ENCODE peak calls at places on chromosomes 1 and 21, in six cellular contexts. J is WERI-Rb-1, X is tibial nerve, G is body of pancreas, A is substantia nigra, B is transverse colon. L is an unnamed sample.

GRCh38 chr1:244361764-244362473 is 89.8 kb downstream of the ADSS2 start:
- DNase-seq in J (no peak), X (no peak), G (no peak), A (no peak), B (no peak), L (no peak)

GRCh38 chr1:54200519-54200997 is 591 bp downstream of the MRPL37 start:
- DNase-seq in J (no peak), X (no peak), G (no peak), A (no peak), B (no peak), L (no peak)

GRCh38 chr1:165896277-165896676 is 68.9 kb downstream of the UCK2 start:
- DNase-seq in J (peak), X (peak), G (no peak), A (no peak), B (no peak), L (no peak)

GRCh38 chr1:92817986-92818764 is 13.7 kb upstream of the RPL5 start:
- DNase-seq in J (peak), X (peak), G (no peak), A (no peak), B (no peak), L (no peak)

GRCh38 chr1:61370908-61371279 is 288.5 kb downstream of the NFIA start:
- DNase-seq in J (peak), X (no peak), G (no peak), A (no peak), B (no peak), L (no peak)

GRCh38 chr1:110916669-110917306 is 43.8 kb downstream of the CD53 start:
- DNase-seq in J (no peak), X (no peak), G (no peak), A (no peak), B (no peak), L (no peak)

GRCh38 chr1:101357444-101357986 is 120.7 kb downstream of the S1PR1 start:
- DNase-seq in J (peak), X (peak), G (peak), A (peak), B (peak), L (peak)

GRCh38 chr1:22868331-22868730 is 104.3 kb downstream of the LACTBL1 start:
- DNase-seq in J (no peak), X (no peak), G (no peak), A (no peak), B (no peak), L (no peak)

GRCh38 chr1:24351918-24352637 is 32.9 kb downstream of the GRHL3 start:
- DNase-seq in J (no peak), X (no peak), G (no peak), A (no peak), B (no peak), L (no peak)

GRCh38 chr1:232308616-232309015 is 321.3 kb downstream of the SIPA1L2 start:
- DNase-seq in J (no peak), X (no peak), G (no peak), A (no peak), B (no peak), L (no peak)

GRCh38 chr1:156602557-156602993 is 1.3 kb upstream of the GPATCH4 start:
- DNase-seq in J (no peak), X (no peak), G (no peak), A (no peak), B (no peak), L (no peak)

GRCh38 chr1:100606438-100606837 is 68.5 kb downstream of the GPR88 start:
- DNase-seq in J (peak), X (peak), G (peak), A (no peak), B (peak), L (no peak)

GRCh38 chr1:116405241-116406135 is 32.4 kb downstream of the ATP1A1 start:
- DNase-seq in J (no peak), X (no peak), G (no peak), A (no peak), B (no peak), L (no peak)

GRCh38 chr1:235566092-235566491 is 61.8 kb upstream of the B3GALNT2 start:
- DNase-seq in J (no peak), X (no peak), G (no peak), A (no peak), B (no peak), L (no peak)

GRCh38 chr21:45050361-45050785 is 24.0 kb upstream of the ADARB1 start:
- DNase-seq in J (no peak), X (no peak), G (no peak), A (no peak), B (no peak), L (no peak)

GRCh38 chr1:159916240-159917051 is 8.9 kb downstream of the TAGLN2 start:
- DNase-seq in J (no peak), X (no peak), G (peak), A (no peak), B (no peak), L (no peak)

GRCh38 chr1:17958704-17959103 is 148.9 kb upstream of the IGSF21 start:
- DNase-seq in J (no peak), X (no peak), G (no peak), A (no peak), B (no peak), L (no peak)

GRCh38 chr1:242651817-242652216 is 127.3 kb upstream of the PLD5 start:
- DNase-seq in J (peak), X (no peak), G (no peak), A (no peak), B (no peak), L (no peak)

GRCh38 chr1:117657031-117657430 is 51.2 kb downstream of the TENT5C start:
- DNase-seq in J (peak), X (no peak), G (no peak), A (no peak), B (no peak), L (no peak)

GRCh38 chr1:21295545-21295944 is 5.3 kb upstream of the ECE1 start:
- DNase-seq in J (no peak), X (no peak), G (no peak), A (no peak), B (no peak), L (no peak)

GRCh38 chr1:228367798-228368791 is 38.5 kb downstream of the TRIM11 start:
- DNase-seq in J (peak), X (no peak), G (peak), A (no peak), B (no peak), L (no peak)

GRCh38 chr1:21325231-21325718 is 35.0 kb upstream of the ECE1 start:
- DNase-seq in J (no peak), X (no peak), G (no peak), A (no peak), B (no peak), L (no peak)

GRCh38 chr21:46229923-46230260 is 1.3 kb upstream of the LSS start:
- DNase-seq in J (no peak), X (no peak), G (no peak), A (no peak), B (no peak), L (no peak)

GRCh38 chr1:236914375-236914774 is 89.9 kb downstream of the MT1HL1 start:
- DNase-seq in J (no peak), X (no peak), G (no peak), A (no peak), B (no peak), L (no peak)

GRCh38 chr1:28893403-28894102 is 20.8 kb upstream of the EPB41 start:
- DNase-seq in J (peak), X (no peak), G (no peak), A (no peak), B (no peak), L (no peak)

GRCh38 chr1:119453021-119453420 is 38.1 kb downstream of the HSD3B2 start:
- DNase-seq in J (no peak), X (peak), G (no peak), A (no peak), B (no peak), L (no peak)

GRCh38 chr1:192702212-192702993 is 66.5 kb downstream of the RGS13 start:
- DNase-seq in J (no peak), X (no peak), G (no peak), A (no peak), B (no peak), L (no peak)

GRCh38 chr1:246748867-246749266 is 24.7 kb downstream of the SCCPDH start:
- DNase-seq in J (no peak), X (no peak), G (no peak), A (no peak), B (no peak), L (no peak)
- H3K27ac ChIP-seq in J (no peak), X (peak), G (no peak), A (no peak), B (no peak), L (no peak)

GRCh38 chr21:43034826-43035225 is 40.8 kb downstream of the CBS start:
- DNase-seq in J (no peak), X (no peak), G (no peak), A (no peak), B (no peak), L (no peak)
- H3K27ac ChIP-seq in J (no peak), X (no peak), G (no peak), A (no peak), B (no peak), L (no peak)

DNA sequence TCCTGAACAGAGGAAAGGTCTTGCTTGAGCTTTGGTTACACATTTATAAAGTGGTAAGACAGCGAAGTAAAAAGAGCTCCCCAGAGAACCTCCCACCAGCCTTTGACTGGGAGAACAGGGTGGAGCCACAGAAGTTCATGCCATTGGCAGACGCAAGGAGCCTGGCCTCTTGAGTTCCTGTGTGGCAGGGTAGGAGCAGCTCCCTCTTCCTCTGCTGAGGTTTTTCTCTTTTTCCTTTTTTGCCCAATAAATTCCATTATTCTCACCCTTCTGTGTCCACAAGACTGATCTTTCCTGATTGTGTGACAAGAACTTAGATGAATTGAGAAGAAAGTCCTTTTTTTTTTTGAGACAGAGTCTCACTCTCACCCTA is 4.3 kb downstream of the THEM4 start:
- DNase-seq in J (no peak), X (no peak), G (no peak), A (no peak), B (no peak), L (no peak)
- H3K27ac ChIP-seq in J (peak), X (no peak), G (no peak), A (no peak), B (no peak), L (no peak)

DNA sequence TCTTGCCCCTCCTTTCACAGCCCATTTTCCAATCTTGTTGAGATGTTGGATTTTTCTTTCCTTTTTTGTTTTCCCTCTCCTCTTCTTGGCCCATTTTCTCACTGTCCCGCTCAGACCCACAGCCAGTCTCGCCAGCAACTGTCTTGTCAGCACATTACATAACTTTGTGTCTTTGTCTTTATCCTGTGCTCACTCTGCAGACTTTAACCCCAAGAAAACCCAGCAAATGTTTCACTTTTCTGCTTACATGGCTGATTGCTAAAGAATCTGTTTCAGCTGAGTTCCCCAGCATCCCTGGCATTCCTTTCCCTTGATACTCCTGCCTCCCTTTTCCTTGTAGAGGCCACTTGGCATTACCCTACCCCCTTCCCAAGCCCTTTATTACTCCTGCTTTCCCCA is 74.6 kb downstream of the ZNF648 start:
- DNase-seq in J (no peak), X (no peak), G (no peak), A (no peak), B (no peak), L (no peak)
- H3K27ac ChIP-seq in J (no peak), X (peak), G (no peak), A (no peak), B (no peak), L (peak)

DNA sequence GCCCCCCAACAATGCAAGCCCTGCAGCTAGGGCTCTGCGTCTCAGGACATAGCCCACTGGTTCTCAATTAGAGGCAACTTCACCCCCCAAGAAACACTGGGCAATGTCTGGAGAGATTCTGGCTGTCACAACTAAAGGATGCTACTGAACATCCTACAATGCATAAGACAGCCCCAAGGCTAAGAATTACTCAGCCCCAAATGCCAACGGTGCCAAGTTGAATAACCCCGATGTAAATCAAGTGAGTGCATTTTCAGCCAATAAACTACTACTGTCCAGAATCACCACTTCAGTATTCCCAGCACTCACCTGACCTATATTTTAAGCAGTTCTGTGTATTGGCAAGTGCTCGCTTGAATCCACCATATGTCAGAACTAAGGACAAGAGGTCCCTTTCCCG is 6.9 kb downstream of the RIPK4 start:
- DNase-seq in J (no peak), X (no peak), G (no peak), A (no peak), B (no peak), L (no peak)
- H3K27ac ChIP-seq in J (no peak), X (no peak), G (no peak), A (no peak), B (no peak), L (no peak)